ENCODE peak calls at places on chromosomes 2 and 18, in ten cellular contexts. One of them, this sample, is unnamed.
A peak's percentile ranks its signal among the peaks of the same experiment; 100 is the strongest.

GRCh38 chr2:134258684-134259408 is 5.0 kb downstream of the MGAT5 start:
- DNase-seq in GM23248: no peak
- DNase-seq in right cardiac atrium: peak; percentile 47
- DNase-seq in DND-41: peak; percentile 86
- DNase-seq in mesendoderm: no peak
- DNase-seq in OCI-LY7: peak; percentile 73
- DNase-seq in Peyer's patch: peak; percentile 64
- DNase-seq in PC-3: no peak
- DNase-seq in GM23338: no peak
- DNase-seq in CD8-positive, alpha-beta T cell: peak; percentile 55
- DNase-seq in this sample: no peak

GRCh38 chr2:10392951-10393647 is 55.0 kb downstream of the ODC1 start:
- DNase-seq in GM23248: no peak
- DNase-seq in right cardiac atrium: no peak
- DNase-seq in DND-41: no peak
- DNase-seq in mesendoderm: peak; percentile 87
- DNase-seq in OCI-LY7: no peak
- DNase-seq in Peyer's patch: no peak
- DNase-seq in PC-3: no peak
- DNase-seq in GM23338: peak; percentile 55
- DNase-seq in CD8-positive, alpha-beta T cell: no peak
- DNase-seq in this sample: no peak

GRCh38 chr2:63049291-63050185 is 1.1 kb upstream of the OTX1 start:
- DNase-seq in GM23248: peak; percentile 32
- DNase-seq in right cardiac atrium: no peak
- DNase-seq in DND-41: peak; percentile 25
- DNase-seq in mesendoderm: peak; percentile 60
- DNase-seq in OCI-LY7: no peak
- DNase-seq in Peyer's patch: no peak
- DNase-seq in PC-3: peak; percentile 7
- DNase-seq in GM23338: peak; percentile 78
- DNase-seq in CD8-positive, alpha-beta T cell: no peak
- DNase-seq in this sample: no peak

GRCh38 chr2:239181601-239182471 is 219.0 kb downstream of the HDAC4 start:
- DNase-seq in GM23248: no peak
- DNase-seq in right cardiac atrium: no peak
- DNase-seq in DND-41: no peak
- DNase-seq in mesendoderm: no peak
- DNase-seq in OCI-LY7: no peak
- DNase-seq in Peyer's patch: no peak
- DNase-seq in PC-3: no peak
- DNase-seq in GM23338: peak; percentile 21
- DNase-seq in CD8-positive, alpha-beta T cell: no peak
- DNase-seq in this sample: no peak

GRCh38 chr2:232293191-232293590 is 85.4 kb upstream of the ALPP start:
- DNase-seq in GM23248: no peak
- DNase-seq in right cardiac atrium: no peak
- DNase-seq in DND-41: no peak
- DNase-seq in mesendoderm: peak; percentile 56
- DNase-seq in OCI-LY7: no peak
- DNase-seq in Peyer's patch: no peak
- DNase-seq in PC-3: no peak
- DNase-seq in GM23338: peak; percentile 22
- DNase-seq in CD8-positive, alpha-beta T cell: no peak
- DNase-seq in this sample: no peak

GRCh38 chr2:215548714-215549113 is 112.8 kb upstream of the FN1 start:
- DNase-seq in GM23248: peak; percentile 48
- DNase-seq in right cardiac atrium: no peak
- DNase-seq in DND-41: no peak
- DNase-seq in mesendoderm: peak; percentile 20
- DNase-seq in OCI-LY7: no peak
- DNase-seq in Peyer's patch: no peak
- DNase-seq in PC-3: peak; percentile 45
- DNase-seq in GM23338: no peak
- DNase-seq in CD8-positive, alpha-beta T cell: no peak
- DNase-seq in this sample: no peak

GRCh38 chr2:99481941-99482340 is 7.9 kb downstream of the REV1 start:
- DNase-seq in GM23248: peak; percentile 6
- DNase-seq in right cardiac atrium: no peak
- DNase-seq in DND-41: peak; percentile 28
- DNase-seq in mesendoderm: peak; percentile 89
- DNase-seq in OCI-LY7: peak; percentile 4
- DNase-seq in Peyer's patch: no peak
- DNase-seq in PC-3: no peak
- DNase-seq in GM23338: peak; percentile 76
- DNase-seq in CD8-positive, alpha-beta T cell: no peak
- DNase-seq in this sample: no peak

GRCh38 chr2:181138816-181139215 is 158.4 kb downstream of the UBE2E3 start:
- DNase-seq in GM23248: peak; percentile 54
- DNase-seq in right cardiac atrium: no peak
- DNase-seq in DND-41: no peak
- DNase-seq in mesendoderm: no peak
- DNase-seq in OCI-LY7: no peak
- DNase-seq in Peyer's patch: no peak
- DNase-seq in PC-3: peak; percentile 48
- DNase-seq in GM23338: no peak
- DNase-seq in CD8-positive, alpha-beta T cell: no peak
- DNase-seq in this sample: no peak

GRCh38 chr2:17916584-17916983 is 38.1 kb downstream of the KCNS3 start:
- DNase-seq in GM23248: no peak
- DNase-seq in right cardiac atrium: no peak
- DNase-seq in DND-41: no peak
- DNase-seq in mesendoderm: no peak
- DNase-seq in OCI-LY7: no peak
- DNase-seq in Peyer's patch: no peak
- DNase-seq in PC-3: no peak
- DNase-seq in GM23338: no peak
- DNase-seq in CD8-positive, alpha-beta T cell: no peak
- DNase-seq in this sample: no peak

GRCh38 chr2:173431191-173431590 is 76.5 kb downstream of the CDCA7 start:
- DNase-seq in GM23248: no peak
- DNase-seq in right cardiac atrium: no peak
- DNase-seq in DND-41: no peak
- DNase-seq in mesendoderm: no peak
- DNase-seq in OCI-LY7: no peak
- DNase-seq in Peyer's patch: no peak
- DNase-seq in PC-3: no peak
- DNase-seq in GM23338: peak; percentile 64
- DNase-seq in CD8-positive, alpha-beta T cell: no peak
- DNase-seq in this sample: no peak

GRCh38 chr2:127057371-127058245 is 49.3 kb downstream of the BIN1 start:
- DNase-seq in GM23248: no peak
- DNase-seq in right cardiac atrium: no peak
- DNase-seq in DND-41: no peak
- DNase-seq in mesendoderm: no peak
- DNase-seq in OCI-LY7: no peak
- DNase-seq in Peyer's patch: no peak
- DNase-seq in PC-3: no peak
- DNase-seq in GM23338: no peak
- DNase-seq in CD8-positive, alpha-beta T cell: no peak
- DNase-seq in this sample: no peak

GRCh38 chr18:6979954-6980353 is 137.6 kb downstream of the LAMA1 start:
- DNase-seq in GM23248: no peak
- DNase-seq in right cardiac atrium: no peak
- DNase-seq in DND-41: no peak
- DNase-seq in mesendoderm: peak; percentile 45
- DNase-seq in OCI-LY7: no peak
- DNase-seq in Peyer's patch: no peak
- DNase-seq in PC-3: no peak
- DNase-seq in GM23338: no peak
- DNase-seq in CD8-positive, alpha-beta T cell: no peak
- DNase-seq in this sample: no peak

GRCh38 chr2:168244318-168244717 is 3.1 kb downstream of the STK39 start:
- DNase-seq in GM23248: no peak
- DNase-seq in right cardiac atrium: no peak
- DNase-seq in DND-41: peak; percentile 41
- DNase-seq in mesendoderm: no peak
- DNase-seq in OCI-LY7: peak; percentile 61
- DNase-seq in Peyer's patch: peak; percentile 26
- DNase-seq in PC-3: peak; percentile 35
- DNase-seq in GM23338: no peak
- DNase-seq in CD8-positive, alpha-beta T cell: peak; percentile 29
- DNase-seq in this sample: peak; percentile 65

DNA sequence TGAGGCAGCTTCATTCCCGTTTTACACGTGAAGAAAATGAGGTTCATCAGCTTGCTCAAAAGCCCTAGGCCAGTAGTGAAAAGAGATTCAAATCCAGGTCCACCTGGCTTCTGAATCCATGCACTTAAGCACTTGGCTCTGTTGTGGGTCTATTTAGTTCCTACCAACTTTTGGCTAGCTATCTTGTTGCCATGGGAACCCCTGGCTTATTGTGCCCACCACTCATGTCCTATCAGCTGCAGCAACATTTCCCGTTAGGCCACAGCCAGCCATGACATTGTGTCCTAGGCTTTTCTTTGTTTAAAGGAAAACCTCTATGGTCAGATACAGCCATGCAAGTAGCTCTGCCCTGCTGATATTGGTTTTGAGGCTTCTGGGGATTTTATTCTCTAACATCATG is 49.8 kb downstream of the PLEK start:
- DNase-seq in GM23248: no peak
- DNase-seq in right cardiac atrium: no peak
- DNase-seq in DND-41: no peak
- DNase-seq in mesendoderm: peak; percentile 83
- DNase-seq in OCI-LY7: no peak
- DNase-seq in Peyer's patch: no peak
- DNase-seq in PC-3: no peak
- DNase-seq in GM23338: peak; percentile 49
- DNase-seq in CD8-positive, alpha-beta T cell: no peak
- DNase-seq in this sample: no peak
- H3K27ac ChIP-seq in GM23248: no peak overlapping the region
- H3K27ac ChIP-seq in right cardiac atrium: no peak overlapping the region
- H3K27ac ChIP-seq in DND-41: no peak overlapping the region
- H3K27ac ChIP-seq in mesendoderm: no peak overlapping the region
- H3K27ac ChIP-seq in OCI-LY7: no peak overlapping the region
- H3K27ac ChIP-seq in Peyer's patch: no peak overlapping the region
- H3K27ac ChIP-seq in PC-3: no peak overlapping the region
- H3K27ac ChIP-seq in GM23338: no peak overlapping the region
- H3K27ac ChIP-seq in CD8-positive, alpha-beta T cell: no peak overlapping the region
- H3K27ac ChIP-seq in this sample: no peak overlapping the region

GRCh38 chr2:46814562-46814961 is 101.0 kb downstream of the MCFD2 start:
- DNase-seq in GM23248: no peak
- DNase-seq in right cardiac atrium: no peak
- DNase-seq in DND-41: no peak
- DNase-seq in mesendoderm: no peak
- DNase-seq in OCI-LY7: no peak
- DNase-seq in Peyer's patch: no peak
- DNase-seq in PC-3: no peak
- DNase-seq in GM23338: no peak
- DNase-seq in CD8-positive, alpha-beta T cell: no peak
- DNase-seq in this sample: no peak
- H3K27ac ChIP-seq in GM23248: peak overlapping the region; percentile 79
- H3K27ac ChIP-seq in right cardiac atrium: peak overlapping the region; percentile 100
- H3K27ac ChIP-seq in DND-41: no peak overlapping the region
- H3K27ac ChIP-seq in mesendoderm: no peak overlapping the region
- H3K27ac ChIP-seq in OCI-LY7: no peak overlapping the region
- H3K27ac ChIP-seq in Peyer's patch: peak overlapping the region; percentile 60
- H3K27ac ChIP-seq in PC-3: no peak overlapping the region
- H3K27ac ChIP-seq in GM23338: no peak overlapping the region
- H3K27ac ChIP-seq in CD8-positive, alpha-beta T cell: no peak overlapping the region
- H3K27ac ChIP-seq in this sample: no peak overlapping the region

GRCh38 chr18:36770315-36770946 is 58.4 kb downstream of the TPGS2 start:
- DNase-seq in GM23248: peak; percentile 20
- DNase-seq in right cardiac atrium: no peak
- DNase-seq in DND-41: no peak
- DNase-seq in mesendoderm: no peak
- DNase-seq in OCI-LY7: no peak
- DNase-seq in Peyer's patch: no peak
- DNase-seq in PC-3: no peak
- DNase-seq in GM23338: no peak
- DNase-seq in CD8-positive, alpha-beta T cell: no peak
- DNase-seq in this sample: no peak
- H3K27ac ChIP-seq in GM23248: no peak overlapping the region
- H3K27ac ChIP-seq in right cardiac atrium: no peak overlapping the region
- H3K27ac ChIP-seq in DND-41: no peak overlapping the region
- H3K27ac ChIP-seq in mesendoderm: no peak overlapping the region
- H3K27ac ChIP-seq in OCI-LY7: no peak overlapping the region
- H3K27ac ChIP-seq in Peyer's patch: no peak overlapping the region
- H3K27ac ChIP-seq in PC-3: no peak overlapping the region
- H3K27ac ChIP-seq in GM23338: no peak overlapping the region
- H3K27ac ChIP-seq in CD8-positive, alpha-beta T cell: no peak overlapping the region
- H3K27ac ChIP-seq in this sample: no peak overlapping the region

GRCh38 chr2:43370146-43370545 is 143.7 kb upstream of the ZFP36L2 start:
- DNase-seq in GM23248: no peak
- DNase-seq in right cardiac atrium: no peak
- DNase-seq in DND-41: no peak
- DNase-seq in mesendoderm: no peak
- DNase-seq in OCI-LY7: no peak
- DNase-seq in Peyer's patch: no peak
- DNase-seq in PC-3: no peak
- DNase-seq in GM23338: no peak
- DNase-seq in CD8-positive, alpha-beta T cell: no peak
- DNase-seq in this sample: no peak
- H3K27ac ChIP-seq in GM23248: no peak overlapping the region
- H3K27ac ChIP-seq in right cardiac atrium: no peak overlapping the region
- H3K27ac ChIP-seq in DND-41: no peak overlapping the region
- H3K27ac ChIP-seq in mesendoderm: no peak overlapping the region
- H3K27ac ChIP-seq in OCI-LY7: no peak overlapping the region
- H3K27ac ChIP-seq in Peyer's patch: peak overlapping the region; percentile 21
- H3K27ac ChIP-seq in PC-3: no peak overlapping the region
- H3K27ac ChIP-seq in GM23338: no peak overlapping the region
- H3K27ac ChIP-seq in CD8-positive, alpha-beta T cell: no peak overlapping the region
- H3K27ac ChIP-seq in this sample: no peak overlapping the region

DNA sequence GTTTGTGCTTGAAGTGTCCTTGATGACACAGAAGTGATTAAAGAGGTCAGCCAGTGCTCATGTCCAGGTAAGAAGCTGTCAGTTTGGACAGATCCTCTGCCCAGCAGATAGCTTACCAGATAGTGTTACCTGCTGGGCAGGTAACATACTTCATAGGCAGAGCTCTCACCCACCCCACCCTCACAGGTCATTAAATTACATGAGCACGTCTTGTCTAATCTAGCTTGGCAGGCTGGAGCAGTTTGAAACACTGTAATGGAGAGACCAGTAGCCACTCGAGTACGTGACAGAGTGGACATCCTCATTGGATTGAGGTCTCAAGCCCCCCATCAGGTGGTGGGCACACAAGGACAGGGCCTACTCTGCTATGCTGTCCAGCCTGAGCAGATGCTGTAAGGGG is 27.1 kb downstream of the TTC32 start:
- DNase-seq in GM23248: no peak
- DNase-seq in right cardiac atrium: no peak
- DNase-seq in DND-41: no peak
- DNase-seq in mesendoderm: no peak
- DNase-seq in OCI-LY7: no peak
- DNase-seq in Peyer's patch: no peak
- DNase-seq in PC-3: no peak
- DNase-seq in GM23338: no peak
- DNase-seq in CD8-positive, alpha-beta T cell: no peak
- DNase-seq in this sample: no peak
- H3K27ac ChIP-seq in GM23248: no peak overlapping the region
- H3K27ac ChIP-seq in right cardiac atrium: no peak overlapping the region
- H3K27ac ChIP-seq in DND-41: no peak overlapping the region
- H3K27ac ChIP-seq in mesendoderm: no peak overlapping the region
- H3K27ac ChIP-seq in OCI-LY7: no peak overlapping the region
- H3K27ac ChIP-seq in Peyer's patch: no peak overlapping the region
- H3K27ac ChIP-seq in PC-3: no peak overlapping the region
- H3K27ac ChIP-seq in GM23338: no peak overlapping the region
- H3K27ac ChIP-seq in CD8-positive, alpha-beta T cell: no peak overlapping the region
- H3K27ac ChIP-seq in this sample: no peak overlapping the region

This sample was measured in epithelial cell of prostate.